ENCODE peak calls at places on chromosomes 11 and 22, in ten cellular contexts. D, J, R, B, Y, C, H, W, I and U are unnamed samples. For H3K4me1, the result is how much of the 10 kb centered on the place peaks cover.

GRCh38 chr22:43351966-43352345 is 8.8 kb upstream of the SCUBE1 start:
- DNase-seq in H (no peak), Y (no peak), B (no peak), W (no peak), I (no peak), C (no peak), J (no peak), R (no peak), D (no peak), U (no peak)

GRCh38 chr11:76237914-76238313 is 31.6 kb upstream of the WNT11 start:
- DNase-seq in J (peak), Y (no peak), R (peak), I (no peak), C (no peak), H (peak), B (no peak), D (no peak), W (no peak), U (peak)

GRCh38 chr11:70680781-70681281 is 282.5 kb downstream of the CTTN start:
- DNase-seq in H (no peak), J (no peak), W (no peak), R (no peak), D (no peak), I (no peak), C (no peak), Y (no peak), B (no peak), U (no peak)

GRCh38 chr22:27504854-27505253 is 296.7 kb downstream of the MN1 start:
- DNase-seq in Y (no peak), I (no peak), J (no peak), D (no peak), C (no peak), H (no peak), B (no peak), W (no peak), R (no peak), U (no peak)

GRCh38 chr11:94868468-94868867 is 100.3 kb downstream of the AMOTL1 start:
- DNase-seq in H (no peak), B (no peak), C (no peak), W (no peak), D (no peak), Y (no peak), R (no peak), I (no peak), J (no peak), U (no peak)

GRCh38 chr11:112724194-112724790 is 236.9 kb upstream of the NCAM1 start:
- DNase-seq in C (no peak), D (no peak), R (no peak), H (no peak), J (no peak), B (no peak), I (no peak), Y (no peak), W (no peak), U (no peak)

GRCh38 chr11:75716659-75717058 is 979 bp upstream of the MOGAT2 start:
- DNase-seq in W (no peak), C (no peak), Y (no peak), H (no peak), I (no peak), B (no peak), R (no peak), D (no peak), J (no peak), U (no peak)

GRCh38 chr22:23450434-23450795 is 129.7 kb downstream of the IGLL1 start:
- DNase-seq in R (no peak), Y (no peak), H (no peak), J (no peak), C (no peak), W (no peak), I (no peak), D (no peak), B (no peak), U (no peak)

GRCh38 chr22:44210721-44211120 is 30.0 kb downstream of the PARVG start:
- DNase-seq in D (no peak), W (no peak), Y (no peak), R (no peak), B (no peak), C (no peak), I (no peak), J (no peak), H (peak), U (no peak)

GRCh38 chr11:8091671-8092070 is 10.7 kb downstream of the TUB start:
- DNase-seq in B (no peak), H (no peak), C (no peak), Y (no peak), D (no peak), J (no peak), I (no peak), R (no peak), W (no peak), U (no peak)

GRCh38 chr11:96309643-96310017 is 33.4 kb downstream of the MAML2 start:
- DNase-seq in W (no peak), H (no peak), B (no peak), J (no peak), R (no peak), C (no peak), D (no peak), Y (no peak), I (no peak), U (no peak)
- H3K4me1 ChIP-seq in W (under half), H (half or more), B (under half), J (half or more), R (half or more), C (under half), D (under half), Y (under half), I (half or more), U (under half)

GRCh38 chr22:37953437-37954179 is at the start of the genes C22orf23 and POLR2F:
- DNase-seq in I (peak), B (peak), R (peak), J (peak), H (peak), Y (peak), D (peak), W (peak), C (peak), U (peak)

GRCh38 chr22:37951305-37951704 is 2.1 kb downstream of the C22orf23 start:
- DNase-seq in R (peak), H (peak), C (no peak), B (no peak), D (no peak), W (no peak), Y (no peak), I (no peak), J (peak), U (no peak)

GRCh38 chr22:37957232-37957631 is 3.7 kb downstream of the POLR2F start:
- DNase-seq in J (no peak), H (no peak), I (no peak), C (no peak), R (no peak), D (no peak), W (no peak), B (no peak), Y (no peak), U (no peak)

GRCh38 chr22:37953062-37953436 is 352 bp downstream of the C22orf23 start:
- DNase-seq in W (no peak), I (peak), C (no peak), D (no peak), H (peak), R (no peak), B (no peak), Y (no peak), J (peak), U (no peak)
- H3K27ac ChIP-seq in W (no peak), I (no peak), C (no peak), D (no peak), H (peak), R (no peak), B (no peak), Y (no peak), J (peak), U (no peak)

GRCh38 chr11:96241351-96241841 is 101.6 kb downstream of the MAML2 start:
- DNase-seq in I (no peak), W (no peak), B (no peak), C (no peak), H (no peak), R (peak), D (no peak), J (no peak), Y (no peak), U (peak)
- H3K4me1 ChIP-seq in I (under half), W (under half), B (under half), C (under half), H (half or more), R (half or more), D (under half), J (under half), Y (under half), U (under half)

GRCh38 chr22:35542157-35542971 is 1.7 kb downstream of the RASD2 start:
- DNase-seq in I (peak), C (no peak), R (no peak), D (peak), B (no peak), Y (no peak), H (no peak), W (no peak), J (no peak), U (no peak)

GRCh38 chr22:35541254-35541748 is 670 bp downstream of the RASD2 start:
- DNase-seq in R (no peak), D (peak), C (no peak), J (no peak), W (no peak), B (no peak), Y (no peak), I (peak), H (peak), U (no peak)

GRCh38 chr22:35543702-35544101 is 3.1 kb downstream of the RASD2 start:
- DNase-seq in B (no peak), H (no peak), W (no peak), J (no peak), R (no peak), I (no peak), D (no peak), C (no peak), Y (no peak), U (no peak)

GRCh38 chr22:35544189-35544588 is 3.6 kb downstream of the RASD2 start:
- DNase-seq in W (no peak), R (no peak), C (no peak), D (peak), Y (no peak), H (peak), B (no peak), I (no peak), J (no peak), U (no peak)

GRCh38 chr22:35542972-35543516 is 2.4 kb downstream of the RASD2 start:
- DNase-seq in C (no peak), D (peak), I (no peak), J (no peak), R (no peak), W (no peak), H (peak), B (no peak), Y (no peak), U (no peak)
- H3K27ac ChIP-seq in C (no peak), D (no peak), I (no peak), J (no peak), R (no peak), W (no peak), H (no peak), B (no peak), Y (no peak), U (no peak)

DNA sequence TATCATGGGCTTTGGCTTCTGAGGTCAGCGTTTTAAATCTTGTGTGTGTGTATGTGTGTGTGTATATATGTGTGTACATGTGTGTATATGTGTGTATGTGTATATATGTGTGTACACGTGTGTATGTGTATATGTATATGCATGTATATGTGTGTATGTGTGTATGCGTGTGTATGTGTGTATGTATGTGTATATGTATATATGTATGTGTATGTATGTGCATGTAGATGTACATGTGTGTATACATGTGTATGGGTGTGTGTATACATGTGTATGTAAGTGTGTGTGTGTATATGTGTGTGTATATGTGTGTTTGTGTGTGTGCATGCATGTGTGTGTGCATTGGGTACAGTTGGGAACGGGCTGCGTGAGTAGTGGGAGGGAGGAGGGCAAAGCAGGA is 123.0 kb downstream of the ST3GAL4 start:
- DNase-seq in C (no peak), D (no peak), Y (no peak), I (no peak), B (no peak), J (no peak), H (no peak), R (no peak), W (no peak), U (no peak)
- H3K4me1 ChIP-seq in C (under half), D (under half), Y (under half), I (under half), B (under half), J (under half), H (under half), R (under half), W (under half), U (under half)

GRCh38 chr11:74559110-74559933 is 33.1 kb upstream of the POLD3 start:
- DNase-seq in I (peak), W (no peak), D (no peak), C (no peak), R (peak), J (no peak), Y (no peak), B (no peak), H (no peak), U (no peak)
- H3K27ac ChIP-seq in I (no peak), W (no peak), D (no peak), C (no peak), R (peak), J (peak), Y (no peak), B (no peak), H (no peak), U (no peak)

DNA sequence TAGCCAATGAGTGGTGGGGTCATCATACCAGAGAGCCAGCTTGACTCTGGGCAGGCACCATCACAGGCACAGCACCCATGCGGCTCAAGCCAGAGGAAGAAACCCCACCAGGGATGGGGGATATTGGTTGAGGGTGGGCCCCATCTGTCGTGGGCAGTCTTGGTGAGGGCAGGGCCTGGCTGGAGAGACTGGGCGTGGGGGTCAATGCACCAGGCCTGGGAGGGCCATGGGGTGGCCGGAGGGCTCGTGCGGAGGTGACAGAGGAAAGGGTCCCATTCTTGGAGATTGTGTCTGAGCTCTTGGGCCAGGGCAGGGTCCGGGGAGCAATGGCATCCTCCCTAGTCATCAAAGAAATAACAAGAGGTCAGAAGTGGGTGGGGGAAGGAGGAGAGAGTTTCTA is 1.6 kb upstream of the VSIG2 start:
- DNase-seq in Y (no peak), D (peak), B (no peak), H (no peak), W (no peak), C (no peak), I (no peak), R (no peak), J (no peak), U (no peak)
- H3K4me1 ChIP-seq in Y (under half), D (under half), B (under half), H (under half), W (under half), C (under half), I (half or more), R (half or more), J (under half), U (under half)

GRCh38 chr11:106459135-106459534 is 381.7 kb downstream of the AASDHPPT start:
- DNase-seq in H (no peak), C (no peak), D (no peak), W (no peak), R (no peak), I (no peak), J (no peak), B (no peak), Y (no peak), U (no peak)

GRCh38 chr11:106457727-106458126 is 380.3 kb downstream of the AASDHPPT start:
- DNase-seq in I (no peak), J (no peak), R (peak), H (peak), D (no peak), C (no peak), Y (no peak), W (no peak), B (no peak), U (no peak)

GRCh38 chr11:106461839-106462545 is 384.5 kb downstream of the AASDHPPT start:
- DNase-seq in R (peak), I (no peak), C (no peak), Y (no peak), H (no peak), B (no peak), J (no peak), W (no peak), D (no peak), U (no peak)

GRCh38 chr11:106461148-106461547 is 383.7 kb downstream of the AASDHPPT start:
- DNase-seq in I (no peak), C (no peak), D (peak), J (no peak), W (no peak), Y (no peak), R (no peak), B (no peak), H (no peak), U (no peak)

DNA sequence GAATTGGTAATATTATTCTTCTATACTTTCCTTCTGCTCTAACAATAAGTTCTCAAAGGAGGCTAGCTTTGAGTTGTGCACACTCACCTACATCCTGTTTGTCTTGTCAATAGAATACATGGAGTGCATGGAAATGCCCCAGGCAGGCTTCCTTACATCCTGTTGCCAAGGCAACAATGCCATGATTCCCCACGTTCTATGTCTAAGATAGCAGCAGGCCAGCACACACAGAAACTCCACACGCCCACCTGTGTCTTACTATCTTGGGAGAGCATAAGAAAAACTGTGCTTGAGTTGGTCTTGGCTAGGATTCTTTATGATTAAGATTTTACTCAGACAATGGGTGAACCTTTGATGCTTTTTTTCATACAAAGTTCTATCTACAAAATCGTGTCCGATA is 379.2 kb downstream of the AASDHPPT start:
- DNase-seq in D (no peak), R (no peak), B (no peak), C (no peak), Y (no peak), I (no peak), J (no peak), H (peak), W (no peak), U (no peak)
- H3K27ac ChIP-seq in D (no peak), R (no peak), B (no peak), C (no peak), Y (no peak), I (no peak), J (peak), H (no peak), W (no peak), U (no peak)

DNA sequence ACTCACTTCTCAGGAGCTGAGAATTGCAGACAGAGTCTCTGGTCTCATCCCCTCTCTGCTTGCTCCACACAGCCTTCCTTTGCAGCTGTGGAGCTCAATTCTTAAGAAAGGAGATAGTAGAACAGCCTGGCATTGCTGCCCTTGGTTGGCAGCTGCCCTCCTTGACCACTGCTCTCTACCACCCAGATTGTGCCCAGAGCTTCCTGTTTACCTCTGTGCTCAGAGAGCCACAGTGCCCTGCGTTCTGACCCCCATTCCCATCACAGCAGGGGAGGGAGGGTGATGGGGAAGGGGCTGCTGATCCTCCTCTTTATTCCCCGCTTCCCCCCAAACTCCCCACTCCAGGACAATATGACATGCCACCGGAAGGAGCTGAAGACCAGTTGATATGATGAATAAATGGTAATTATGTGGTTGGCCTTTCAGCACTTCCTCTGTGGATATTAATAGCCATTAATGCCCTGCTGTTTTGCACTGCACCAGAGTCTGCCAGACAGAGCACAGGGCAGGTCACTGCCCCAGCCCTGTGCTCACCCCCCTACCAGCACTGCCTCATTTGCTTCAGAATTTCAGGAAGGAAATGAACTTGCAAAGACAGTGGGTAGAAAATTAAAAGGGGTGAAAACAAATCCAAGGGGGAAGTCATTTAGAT is 426.8 kb upstream of the CADM1 start:
- DNase-seq in D (no peak), J (no peak), C (no peak), Y (no peak), W (no peak), B (no peak), I (no peak), R (no peak), H (no peak), U (no peak)
- H3K4me1 ChIP-seq in D (under half), J (under half), C (under half), Y (under half), W (under half), B (under half), I (under half), R (under half), H (under half), U (under half)

GRCh38 chr11:72744474-72744873 is 7.7 kb downstream of the ARAP1 start:
- DNase-seq in I (no peak), Y (no peak), R (no peak), H (no peak), D (peak), J (no peak), W (no peak), B (no peak), C (no peak), U (no peak)
- H3K27ac ChIP-seq in I (peak), Y (no peak), R (peak), H (no peak), D (no peak), J (no peak), W (no peak), B (no peak), C (no peak), U (no peak)